ENCODE peak calls at places on chromosomes 7 and 10, in five cellular contexts. I, D, U, K and Z are unnamed samples.

GRCh38 chr10:88187472-88187871 is 324.0 kb downstream of the PTEN start:
- DNase-seq in I (no peak), D (no peak), U (no peak), K (no peak), Z (no peak)

GRCh38 chr10:96280859-96281258 is 9.5 kb upstream of the BLNK start:
- DNase-seq in I (no peak), D (no peak), U (no peak), K (no peak), Z (no peak)

GRCh38 chr7:92731327-92732063 is 104.9 kb downstream of the CDK6 start:
- DNase-seq in I (no peak), D (no peak), U (no peak), K (no peak), Z (no peak)

GRCh38 chr7:1742555-1743303 is 72.7 kb downstream of the ELFN1 start:
- DNase-seq in I (peak), D (peak), U (peak), K (no peak), Z (peak)

GRCh38 chr10:130615463-130615862 is 479.3 kb downstream of the GLRX3 start:
- DNase-seq in I (no peak), D (no peak), U (no peak), K (no peak), Z (no peak)

GRCh38 chr10:66625709-66626590 is 299.9 kb upstream of the LRRTM3 start:
- DNase-seq in I (no peak), D (no peak), U (no peak), K (no peak), Z (no peak)

GRCh38 chr7:113452245-113452644 is 333.9 kb upstream of the SMIM30 start:
- DNase-seq in I (no peak), D (no peak), U (no peak), K (no peak), Z (no peak)

GRCh38 chr7:80520199-80520598 is 8.3 kb upstream of the GNAT3 start:
- DNase-seq in I (no peak), D (no peak), U (no peak), K (no peak), Z (no peak)

GRCh38 chr10:69573056-69573806 is at the start of gene NEUROG3:
- DNase-seq in I (peak), D (no peak), U (no peak), K (no peak), Z (no peak)

GRCh38 chr7:44964831-44965440 is 13.9 kb downstream of the MYO1G start:
- DNase-seq in I (no peak), D (no peak), U (no peak), K (no peak), Z (no peak)

GRCh38 chr7:44961844-44962482 is 16.9 kb downstream of the MYO1G start:
- DNase-seq in I (no peak), D (no peak), U (no peak), K (no peak), Z (no peak)

GRCh38 chr7:44963526-44964290 is 15.1 kb downstream of the MYO1G start:
- DNase-seq in I (no peak), D (no peak), U (no peak), K (no peak), Z (no peak)

GRCh38 chr7:44964384-44964830 is 14.4 kb downstream of the MYO1G start:
- DNase-seq in I (no peak), D (no peak), U (no peak), K (no peak), Z (no peak)

GRCh38 chr7:44962483-44963251 is 16.1 kb downstream of the MYO1G start:
- DNase-seq in I (peak), D (no peak), U (no peak), K (no peak), Z (no peak)
- H3K4me3 ChIP-seq in I (no peak), D (peak), U (peak), K (peak), Z (peak)

DNA sequence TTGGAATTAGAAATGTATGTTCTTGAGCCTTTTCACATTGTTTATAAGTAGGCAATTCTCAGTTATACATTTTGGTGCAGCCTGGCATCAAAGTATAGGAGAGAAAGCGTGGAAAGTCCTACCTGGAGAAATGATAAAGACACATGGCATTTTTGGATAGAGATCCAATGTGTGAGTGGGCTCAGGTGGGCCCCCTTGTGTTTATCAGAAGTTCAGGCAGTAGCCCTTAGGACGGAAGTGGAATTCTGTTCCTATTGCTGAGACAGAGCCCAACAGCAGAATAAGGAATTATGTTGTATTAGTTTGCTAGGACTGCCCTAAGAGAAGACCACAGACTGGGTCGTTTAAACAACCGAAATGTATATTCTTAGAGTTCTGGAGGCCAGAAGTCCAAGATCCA is 85.2 kb upstream of the AMPH start:
- DNase-seq in I (no peak), D (no peak), U (no peak), K (no peak), Z (no peak)
- TF ChIP-seq CTCF in I (no peak), D (peak), U (no peak), K (no peak), Z (no peak)

GRCh38 chr7:159197066-159197975 is 52.7 kb upstream of the VIPR2 start:
- DNase-seq in I (no peak), D (no peak), U (peak), K (no peak), Z (peak)
- H3K4me3 ChIP-seq in I (no peak), D (no peak), U (no peak), K (no peak), Z (no peak)

GRCh38 chr10:76026931-76027330 is 595.5 kb downstream of the LRMDA start:
- DNase-seq in I (no peak), D (no peak), U (no peak), K (no peak), Z (no peak)
- TF ChIP-seq CTCF in I (no peak), D (peak), U (no peak), K (no peak), Z (no peak)

GRCh38 chr10:15791816-15792524 is 68.3 kb downstream of the MINDY3 start:
- DNase-seq in I (peak), D (no peak), U (peak), K (no peak), Z (peak)
- H3K4me3 ChIP-seq in I (no peak), D (no peak), U (no peak), K (no peak), Z (no peak)

DNA sequence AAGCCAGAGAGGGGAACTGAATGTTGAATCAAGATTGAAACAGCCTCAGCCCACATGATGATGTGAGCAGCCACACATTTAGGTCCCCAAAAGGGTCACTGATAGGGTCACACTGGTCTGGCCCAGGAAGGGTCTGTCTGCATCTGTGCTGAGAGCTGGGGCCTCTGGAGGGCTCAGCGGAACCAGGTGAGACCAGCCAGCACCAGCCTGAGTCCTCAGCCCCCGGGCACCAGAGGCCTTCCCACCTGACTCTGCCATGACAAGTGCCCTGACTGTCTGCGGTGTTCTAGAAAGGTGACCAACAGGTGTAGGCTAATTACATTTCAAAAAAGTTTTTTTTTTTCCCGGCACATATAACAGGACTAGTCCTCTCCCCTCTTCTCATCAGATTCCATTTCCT is 76.2 kb downstream of the WDR11 start:
- DNase-seq in I (no peak), D (no peak), U (no peak), K (no peak), Z (no peak)
- TF ChIP-seq CTCF in I (no peak), D (no peak), U (no peak), K (no peak), Z (no peak)

GRCh38 chr7:13984831-13985685 is 4.4 kb downstream of the ETV1 start:
- DNase-seq in I (no peak), D (no peak), U (no peak), K (no peak), Z (no peak)

GRCh38 chr7:13981070-13981469 is 8.4 kb downstream of the ETV1 start:
- DNase-seq in I (peak), D (peak), U (peak), K (peak), Z (no peak)

GRCh38 chr7:13986208-13986607 is 3.3 kb downstream of the ETV1 start:
- DNase-seq in I (no peak), D (no peak), U (no peak), K (no peak), Z (no peak)

GRCh38 chr7:13980474-13980873 is 9.0 kb downstream of the ETV1 start:
- DNase-seq in I (no peak), D (no peak), U (no peak), K (no peak), Z (no peak)

GRCh38 chr7:13982940-13983677 is 6.4 kb downstream of the ETV1 start:
- DNase-seq in I (no peak), D (no peak), U (no peak), K (no peak), Z (no peak)
- H3K4me3 ChIP-seq in I (no peak), D (no peak), U (no peak), K (no peak), Z (no peak)

GRCh38 chr10:52570490-52570889 is 202.1 kb downstream of the MBL2 start:
- DNase-seq in I (no peak), D (no peak), U (no peak), K (no peak), Z (no peak)

GRCh38 chr10:52568309-52568708 is 204.3 kb downstream of the MBL2 start:
- DNase-seq in I (no peak), D (no peak), U (no peak), K (no peak), Z (no peak)

GRCh38 chr10:52567247-52567580 is 205.4 kb downstream of the MBL2 start:
- DNase-seq in I (no peak), D (no peak), U (no peak), K (no peak), Z (no peak)

GRCh38 chr10:52563361-52563760 is 209.2 kb downstream of the MBL2 start:
- DNase-seq in I (no peak), D (no peak), U (no peak), K (no peak), Z (no peak)

DNA sequence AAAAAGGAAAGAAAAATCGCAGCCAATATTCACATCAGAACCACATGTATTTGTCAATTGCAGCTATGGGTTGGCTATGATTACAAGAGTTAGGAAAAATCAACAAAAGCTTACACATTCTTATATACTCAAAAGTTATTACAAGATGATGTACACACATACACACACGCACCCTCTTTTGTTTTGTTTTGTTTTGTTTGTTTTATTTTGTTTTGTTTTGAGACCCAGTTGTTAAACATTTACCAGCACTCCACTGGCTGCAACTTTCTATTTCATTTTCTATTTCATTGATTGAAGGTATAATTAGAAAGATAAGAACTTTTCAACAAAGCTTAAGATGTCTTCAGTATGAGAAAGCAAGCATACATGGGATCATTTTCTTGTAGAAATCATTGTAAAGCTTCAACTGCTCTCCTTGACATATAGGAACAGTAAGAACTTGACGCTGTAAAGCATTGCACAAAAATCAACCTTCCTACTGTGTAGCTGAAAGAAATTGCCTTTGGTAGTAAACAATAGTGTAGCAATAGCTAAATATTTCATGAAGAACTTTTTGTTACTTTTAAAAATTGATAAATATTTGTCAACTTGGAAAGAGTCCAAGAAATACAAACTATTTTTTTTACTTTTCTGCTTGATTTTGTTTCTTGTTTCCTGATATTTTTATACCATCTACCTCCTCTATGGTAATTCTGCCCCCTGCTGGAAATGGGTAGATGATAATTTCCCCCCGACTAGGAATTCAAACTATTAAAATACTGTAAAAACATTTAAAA is 205.9 kb downstream of the MBL2 start:
- DNase-seq in I (no peak), D (peak), U (no peak), K (peak), Z (no peak)
- TF ChIP-seq CTCF in I (peak), D (peak), U (peak), K (peak), Z (no peak)

GRCh38 chr7:55254242-55254595 is 110.9 kb upstream of the LANCL2 start:
- DNase-seq in I (no peak), D (no peak), U (no peak), K (no peak), Z (no peak)
- H3K4me3 ChIP-seq in I (no peak), D (peak), U (peak), K (peak), Z (peak)

GRCh38 chr10:107809889-107810288 is 645.4 kb upstream of the SORCS1 start:
- DNase-seq in I (no peak), D (no peak), U (no peak), K (no peak), Z (no peak)

GRCh38 chr10:107813396-107813795 is 648.9 kb upstream of the SORCS1 start:
- DNase-seq in I (no peak), D (no peak), U (no peak), K (no peak), Z (no peak)

GRCh38 chr10:107814865-107815487 is 650.5 kb upstream of the SORCS1 start:
- DNase-seq in I (peak), D (peak), U (peak), K (peak), Z (peak)
- TF ChIP-seq CTCF in I (peak), D (peak), U (peak), K (peak), Z (no peak)